ENCODE peak calls at places on chromosomes 7 and 10, in four cellular contexts. G is SK-N-SH, T is HCT116, U is HepG2. X is an unnamed sample.
A peak's percentile ranks its signal among the peaks of the same experiment; 100 is the strongest.

GRCh38 chr10:133275683-133276092 is 980 bp downstream of the ADAM8 start:
- DNase-seq in T (no peak), G (no peak), U (no peak), X (peak; percentile 16)

GRCh38 chr7:144826248-144826647 is 9.6 kb downstream of the TPK1 start:
- DNase-seq in T (no peak), G (no peak), U (no peak), X (no peak)

GRCh38 chr10:69650589-69651261 is 20.7 kb downstream of the FAM241B start:
- DNase-seq in U (no peak), G (no peak), T (no peak), X (no peak)

GRCh38 chr10:127907411-127908105 is 655 bp downstream of the PTPRE start:
- DNase-seq in G (peak; percentile 67), T (no peak), U (no peak), X (no peak)

GRCh38 chr10:3623746-3624145 is 161.3 kb downstream of the KLF6 start:
- DNase-seq in U (peak; percentile 4), G (no peak), T (no peak), X (no peak)

GRCh38 chr7:17477182-17477581 is 178.7 kb downstream of the AHR start:
- DNase-seq in T (no peak), G (no peak), U (no peak), X (no peak)

GRCh38 chr10:24790073-24790472 is 66.4 kb upstream of the ARHGAP21 start:
- DNase-seq in U (no peak), G (no peak), T (no peak), X (no peak)

GRCh38 chr7:102044984-102045673 is 227.7 kb downstream of the CUX1 start:
- DNase-seq in G (peak; percentile 93), U (no peak), T (peak; percentile 7), X (no peak)

GRCh38 chr7:9204571-9204970 is 771.2 kb downstream of the NXPH1 start:
- DNase-seq in G (no peak), U (no peak), T (no peak), X (no peak)

GRCh38 chr10:88820990-88821389 is 18.5 kb downstream of the LIPM start:
- DNase-seq in U (no peak), T (no peak), G (no peak), X (no peak)

GRCh38 chr7:94240902-94241301 is 153.8 kb upstream of the COL1A2 start:
- DNase-seq in U (no peak), T (no peak), G (no peak), X (no peak)

GRCh38 chr10:46229144-46229563 is 57.6 kb upstream of the ANTXRL start:
- DNase-seq in U (peak; percentile 46), T (no peak), G (peak; percentile 74), X (peak; percentile 75)

GRCh38 chr7:110813986-110814385 is 276.9 kb upstream of the LRRN3 start:
- DNase-seq in U (no peak), T (no peak), G (no peak), X (no peak)

GRCh38 chr7:157813053-157813452 is 476.2 kb downstream of the DNAJB6 start:
- DNase-seq in T (no peak), G (no peak), U (no peak), X (no peak)

GRCh38 chr10:22335204-22335956 is 9.9 kb upstream of the SPAG6 start:
- DNase-seq in G (peak; percentile 33), U (no peak), T (no peak), X (no peak)

GRCh38 chr7:3673524-3673923 is 372.5 kb downstream of the SDK1 start:
- DNase-seq in G (peak; percentile 27), U (peak; percentile 23), T (no peak), X (peak; percentile 9)

GRCh38 chr7:145104400-145104799 is 268.5 kb upstream of the TPK1 start:
- DNase-seq in G (no peak), T (no peak), U (no peak), X (no peak)

GRCh38 chr7:27386581-27386980 is 144.0 kb downstream of the EVX1 start:
- DNase-seq in T (no peak), G (no peak), U (no peak), X (no peak)

GRCh38 chr7:155066417-155066950 is 3.6 kb upstream of the HTR5A start:
- DNase-seq in G (no peak), U (no peak), T (no peak), X (no peak)

GRCh38 chr7:113856010-113856409 is 62.8 kb downstream of the PPP1R3A start:
- DNase-seq in U (no peak), T (no peak), G (no peak), X (no peak)

GRCh38 chr10:86306628-86307278 is 59.8 kb downstream of the GRID1 start:
- DNase-seq in G (no peak), T (no peak), U (peak; percentile 7), X (peak; percentile 13)

GRCh38 chr10:31134303-31134928 is 102.8 kb upstream of the ZNF438 start:
- DNase-seq in U (peak; percentile 7), T (no peak), G (no peak), X (no peak)

GRCh38 chr7:41912851-41913580 is 210.1 kb upstream of the INHBA start:
- DNase-seq in T (no peak), U (no peak), G (no peak), X (no peak)

GRCh38 chr7:99083733-99084132 is 60.2 kb downstream of the SMURF1 start:
- DNase-seq in G (no peak), T (no peak), U (no peak), X (no peak)

GRCh38 chr10:77442790-77443189 is 194.8 kb downstream of the KCNMA1 start:
- DNase-seq in T (no peak), U (no peak), G (no peak), X (no peak)
- TF ChIP-seq ELF1 in T (no peak), U (no peak), G (no peak), X (no peak)

GRCh38 chr7:30984359-30985107 is 20.8 kb downstream of the GHRHR start:
- DNase-seq in G (no peak), U (no peak), T (peak; percentile 34), X (no peak)
- H3K9ac ChIP-seq in G (no peak overlapping the region), U (no peak overlapping the region), T (no peak overlapping the region), X (no peak overlapping the region)

GRCh38 chr10:103784723-103785418 is 70.5 kb downstream of the SH3PXD2A start:
- DNase-seq in G (no peak), T (no peak), U (no peak), X (no peak)
- TF ChIP-seq ELF1 in G (no peak), T (no peak), U (no peak), X (no peak)

GRCh38 chr7:116426428-116427156 is 72.9 kb upstream of the CAV2 start:
- DNase-seq in G (no peak), T (peak; percentile 93), U (no peak), X (no peak)
- H3K9ac ChIP-seq in G (peak overlapping the region; percentile 4), T (peak overlapping the region; percentile 51), U (no peak overlapping the region), X (no peak overlapping the region)

GRCh38 chr10:71011141-71011540 is 122.8 kb upstream of the PCBD1 start:
- DNase-seq in G (no peak), U (no peak), T (no peak), X (no peak)

GRCh38 chr10:71008150-71008549 is 119.8 kb upstream of the PCBD1 start:
- DNase-seq in G (no peak), U (no peak), T (no peak), X (no peak)

GRCh38 chr10:71010730-71011129 is 122.4 kb upstream of the PCBD1 start:
- DNase-seq in G (no peak), T (no peak), U (no peak), X (no peak)

GRCh38 chr10:71007516-71007915 is 119.2 kb upstream of the PCBD1 start:
- DNase-seq in T (no peak), G (no peak), U (no peak), X (no peak)

GRCh38 chr10:71009031-71009605 is 120.8 kb upstream of the PCBD1 start:
- DNase-seq in U (no peak), T (no peak), G (no peak), X (no peak)
- TF ChIP-seq ELF1 in U (no peak), T (no peak), G (no peak), X (no peak)

X was measured in K562.